ENCODE peak calls at places on chromosomes 7 and 10, in ten cellular contexts. E, J, O, V, W, A, N, P, M and U are unnamed samples.

GRCh38 chr7:85529197-85529596 is 342.3 kb upstream of the SEMA3D start:
- DNase-seq in A (no peak), W (no peak), N (no peak), O (no peak), J (no peak), E (no peak), P (no peak), V (no peak), M (no peak), U (no peak)

GRCh38 chr7:774161-775109 is 47.4 kb upstream of the PRKAR1B start:
- DNase-seq in O (peak; percentile 55), J (peak; percentile 56), A (no peak), N (no peak), V (peak; percentile 72), M (peak; percentile 69), E (no peak), W (no peak), P (peak; percentile 76), U (no peak)

GRCh38 chr10:84198206-84198915 is 4.0 kb downstream of the CDHR1 start:
- DNase-seq in O (no peak), N (no peak), W (no peak), J (no peak), V (no peak), E (no peak), P (no peak), M (no peak), A (no peak), U (no peak)

GRCh38 chr7:10473569-10473968 is 500.1 kb upstream of the PHF14 start:
- DNase-seq in O (no peak), E (no peak), P (no peak), J (no peak), M (no peak), W (no peak), A (no peak), N (no peak), V (no peak), U (no peak)

GRCh38 chr7:87218941-87219544 is 489 bp downstream of the TMEM243 start:
- DNase-seq in P (peak; percentile 50), N (no peak), E (no peak), O (peak; percentile 41), W (no peak), M (peak; percentile 38), A (no peak), J (peak; percentile 59), V (no peak), U (peak; percentile 91)

GRCh38 chr7:144134116-144134515 is 11.1 kb downstream of the OR2A14 start:
- DNase-seq in M (no peak), O (no peak), E (no peak), P (no peak), A (no peak), W (no peak), N (no peak), V (no peak), J (no peak), U (no peak)

GRCh38 chr10:129161184-129161583 is 305.9 kb upstream of the MGMT start:
- DNase-seq in E (no peak), W (no peak), O (no peak), M (peak; percentile 30), A (no peak), V (no peak), P (peak; percentile 13), N (peak; percentile 2), J (no peak), U (no peak)

GRCh38 chr10:122352817-122353525 is 21.5 kb upstream of the PLEKHA1 start:
- DNase-seq in M (no peak), W (no peak), O (no peak), J (no peak), N (no peak), P (no peak), A (no peak), V (no peak), E (no peak), U (no peak)

GRCh38 chr7:36415104-36415503 is 25.4 kb downstream of the ANLN start:
- DNase-seq in J (no peak), W (no peak), P (no peak), O (no peak), E (no peak), M (no peak), N (no peak), V (no peak), A (no peak), U (no peak)

GRCh38 chr7:156379242-156380070 is 261.1 kb upstream of the RNF32 start:
- DNase-seq in M (no peak), J (no peak), V (no peak), O (no peak), W (no peak), P (no peak), N (no peak), E (no peak), A (no peak), U (no peak)

GRCh38 chr7:133782470-133782869 is 344.7 kb upstream of the LRGUK start:
- DNase-seq in E (no peak), V (no peak), O (no peak), J (no peak), P (no peak), W (no peak), N (no peak), M (no peak), A (no peak), U (no peak)

GRCh38 chr7:151462306-151462779 is 22.4 kb upstream of the CRYGN start:
- DNase-seq in V (no peak), W (no peak), E (no peak), N (no peak), M (no peak), A (no peak), J (no peak), O (no peak), P (no peak), U (no peak)

GRCh38 chr10:24947304-24948097 is 4.9 kb downstream of the PRTFDC1 start:
- DNase-seq in W (no peak), E (peak; percentile 51), P (no peak), A (no peak), O (no peak), N (no peak), J (no peak), M (no peak), V (no peak), U (no peak)

GRCh38 chr10:113386005-113386404 is 166.8 kb upstream of the HABP2 start:
- DNase-seq in P (no peak), A (no peak), J (peak; percentile 53), N (no peak), E (no peak), W (no peak), O (no peak), V (no peak), M (no peak), U (no peak)

GRCh38 chr7:140458191-140458590 is 21.1 kb downstream of the MKRN1 start:
- DNase-seq in P (no peak), V (no peak), W (no peak), N (no peak), E (no peak), M (no peak), J (no peak), O (no peak), A (no peak), U (no peak)

GRCh38 chr10:24118246-24118645 is 90.7 kb upstream of the KIAA1217 start:
- DNase-seq in O (no peak), W (no peak), A (no peak), J (no peak), M (no peak), P (no peak), E (no peak), V (no peak), N (no peak), U (no peak)

GRCh38 chr7:54080525-54080924 is 461.6 kb upstream of the VSTM2A start:
- DNase-seq in P (no peak), O (no peak), M (no peak), J (no peak), W (no peak), E (no peak), V (no peak), A (no peak), N (no peak), U (no peak)

GRCh38 chr7:27107391-27107900 is 5.0 kb upstream of the HOXA2 start:
- DNase-seq in O (no peak), A (no peak), N (no peak), E (no peak), W (no peak), J (no peak), P (no peak), V (no peak), M (no peak), U (no peak)

GRCh38 chr7:11950281-11950680 is 118.3 kb upstream of the THSD7A start:
- DNase-seq in M (no peak), J (no peak), A (no peak), P (no peak), V (no peak), O (no peak), E (no peak), W (no peak), N (no peak), U (no peak)

GRCh38 chr7:128672927-128673517 is 930 bp downstream of the GARIN1A start:
- DNase-seq in O (no peak), P (peak; percentile 24), N (no peak), A (no peak), E (no peak), W (no peak), M (peak; percentile 22), V (no peak), J (no peak), U (no peak)

GRCh38 chr7:116354171-116354545 is 143.8 kb downstream of the TES start:
- DNase-seq in M (no peak), O (no peak), P (no peak), E (no peak), J (no peak), W (no peak), V (no peak), A (no peak), N (no peak), U (no peak)

GRCh38 chr7:77684030-77684429 is 12.2 kb upstream of the RSBN1L start:
- DNase-seq in A (no peak), V (no peak), O (no peak), N (no peak), M (no peak), P (no peak), J (peak; percentile 51), E (no peak), W (no peak), U (no peak)

GRCh38 chr10:3741688-3742461 is 43.1 kb downstream of the KLF6 start:
- DNase-seq in M (no peak), O (no peak), N (no peak), V (no peak), J (no peak), E (no peak), W (no peak), P (no peak), A (no peak), U (no peak)

GRCh38 chr10:61814160-61814559 is 87.3 kb upstream of the ARID5B start:
- DNase-seq in O (no peak), W (no peak), V (no peak), N (no peak), P (no peak), M (no peak), A (no peak), J (no peak), E (no peak), U (no peak)